ENCODE peak calls at places on chromosomes 11 and 22, in nine cellular contexts. Z is iPS-NIHi11, I is stomach, V is cardiac muscle cell, P is T-helper 9 cell, N is HuH-7.5, L is fibroblast of villous mesenchyme, E is BJ, C is T-helper 2 cell. Y is an unnamed sample.

GRCh38 chr11:29937526-29937925 is 79.3 kb downstream of the KCNA4 start:
- DNase-seq in V (no peak), C (no peak), P (no peak), L (no peak), Z (no peak), I (no peak), N (no peak), E (no peak), Y (no peak)

GRCh38 chr11:373716-374551 is 4.6 kb downstream of the B4GALNT4 start:
- DNase-seq in V (no peak), I (no peak), E (no peak), Z (no peak), C (no peak), P (no peak), N (peak), L (no peak), Y (no peak)

GRCh38 chr22:26673485-26673884 is 16.1 kb downstream of the MIAT start:
- DNase-seq in V (no peak), I (no peak), Z (no peak), C (peak), E (no peak), N (no peak), L (peak), P (no peak), Y (peak)

GRCh38 chr11:125091877-125092664 is 19.4 kb downstream of the TMEM218 start:
- DNase-seq in V (no peak), P (no peak), L (no peak), I (no peak), N (no peak), E (no peak), Z (peak), C (no peak), Y (no peak)

GRCh38 chr22:27896251-27896650 is 22.8 kb downstream of the PITPNB start:
- DNase-seq in C (peak), Z (no peak), P (no peak), L (no peak), N (no peak), I (no peak), E (no peak), V (no peak), Y (no peak)

GRCh38 chr22:41305646-41306045 is 4.3 kb downstream of the ZC3H7B start:
- DNase-seq in I (no peak), C (no peak), N (no peak), Z (no peak), V (no peak), P (no peak), E (no peak), L (peak), Y (no peak)

GRCh38 chr11:120229451-120230424 is 10.2 kb upstream of the POU2F3 start:
- DNase-seq in L (peak), C (peak), V (peak), Z (peak), I (no peak), E (no peak), P (no peak), N (no peak), Y (no peak)

GRCh38 chr11:103737791-103738190 is 298.6 kb upstream of the DDI1 start:
- DNase-seq in I (no peak), C (no peak), V (no peak), L (no peak), P (no peak), N (no peak), Z (no peak), E (no peak), Y (no peak)

GRCh38 chr11:2210366-2211112 is 38.9 kb upstream of the TH start:
- DNase-seq in N (no peak), V (no peak), C (no peak), L (no peak), Z (no peak), I (peak), E (no peak), P (no peak), Y (no peak)

GRCh38 chr11:106152824-106153223 is 75.4 kb downstream of the AASDHPPT start:
- DNase-seq in L (peak), C (no peak), N (no peak), P (no peak), V (no peak), E (no peak), Z (no peak), I (no peak), Y (no peak)

GRCh38 chr11:70510106-70510505 is 111.8 kb downstream of the CTTN start:
- DNase-seq in V (no peak), N (no peak), L (no peak), I (no peak), Z (no peak), C (no peak), P (no peak), E (no peak), Y (no peak)

GRCh38 chr11:45646275-45646970 is 19.0 kb downstream of the CHST1 start:
- DNase-seq in V (no peak), L (peak), E (no peak), C (peak), I (no peak), P (no peak), N (no peak), Z (peak), Y (no peak)

GRCh38 chr11:104073950-104074349 is 37.5 kb downstream of the DDI1 start:
- DNase-seq in I (no peak), C (no peak), L (peak), P (no peak), E (no peak), V (no peak), N (no peak), Z (peak), Y (no peak)

GRCh38 chr11:128246364-128247234 is 340.8 kb downstream of the ETS1 start:
- DNase-seq in V (peak), C (no peak), L (peak), Z (no peak), N (no peak), E (no peak), P (no peak), I (no peak), Y (no peak)